ENCODE peak calls at places on chromosome 18, in seven cellular contexts. One of them, this sample, is unnamed. For H3K4me1, the result is how much of the 10 kb centered on the place peaks cover.

GRCh38 chr18:3595282-3596273 is 145.6 kb downstream of the TGIF1 start:
- DNase-seq in Panc1: peak
- DNase-seq in fibroblast of lung: peak
- DNase-seq in stomach: peak
- DNase-seq in IMR-90: peak
- DNase-seq in hepatocyte: peak
- DNase-seq in left ventricle myocardium inferior: no peak
- DNase-seq in this sample: no peak

GRCh38 chr18:57630759-57631660 is 9.4 kb upstream of the NARS1 start:
- DNase-seq in IMR-90: no peak
- DNase-seq in left ventricle myocardium inferior: no peak
- DNase-seq in stomach: no peak
- DNase-seq in fibroblast of lung: no peak
- DNase-seq in hepatocyte: no peak
- DNase-seq in Panc1: no peak
- DNase-seq in this sample: no peak

GRCh38 chr18:44537521-44537920 is 143.2 kb upstream of the SETBP1 start:
- DNase-seq in fibroblast of lung: peak
- DNase-seq in IMR-90: peak
- DNase-seq in left ventricle myocardium inferior: no peak
- DNase-seq in Panc1: no peak
- DNase-seq in hepatocyte: peak
- DNase-seq in stomach: no peak
- DNase-seq in this sample: no peak

GRCh38 chr18:78582898-78583738 is 396.5 kb upstream of the SALL3 start:
- DNase-seq in IMR-90: no peak
- DNase-seq in hepatocyte: no peak
- DNase-seq in Panc1: no peak
- DNase-seq in fibroblast of lung: no peak
- DNase-seq in left ventricle myocardium inferior: no peak
- DNase-seq in stomach: no peak
- DNase-seq in this sample: no peak

GRCh38 chr18:63309422-63309821 is 10.1 kb downstream of the BCL2 start:
- DNase-seq in hepatocyte: no peak
- DNase-seq in stomach: no peak
- DNase-seq in fibroblast of lung: no peak
- DNase-seq in IMR-90: no peak
- DNase-seq in Panc1: no peak
- DNase-seq in left ventricle myocardium inferior: no peak
- DNase-seq in this sample: no peak

GRCh38 chr18:13549879-13550231 is 176.5 kb downstream of the FAM210A start:
- DNase-seq in fibroblast of lung: no peak
- DNase-seq in Panc1: no peak
- DNase-seq in hepatocyte: no peak
- DNase-seq in IMR-90: no peak
- DNase-seq in stomach: no peak
- DNase-seq in left ventricle myocardium inferior: no peak
- DNase-seq in this sample: peak

GRCh38 chr18:50569930-50570329 is 10.0 kb downstream of the MAPK4 start:
- DNase-seq in IMR-90: no peak
- DNase-seq in left ventricle myocardium inferior: no peak
- DNase-seq in Panc1: no peak
- DNase-seq in hepatocyte: no peak
- DNase-seq in fibroblast of lung: no peak
- DNase-seq in stomach: no peak
- DNase-seq in this sample: no peak

GRCh38 chr18:40583671-40584070 is 1371.4 kb upstream of the PIK3C3 start:
- DNase-seq in fibroblast of lung: no peak
- DNase-seq in Panc1: no peak
- DNase-seq in stomach: no peak
- DNase-seq in hepatocyte: no peak
- DNase-seq in left ventricle myocardium inferior: no peak
- DNase-seq in IMR-90: no peak
- DNase-seq in this sample: no peak

GRCh38 chr18:46320928-46321855 is 217.0 kb downstream of the HAUS1 start:
- DNase-seq in left ventricle myocardium inferior: no peak
- DNase-seq in IMR-90: peak
- DNase-seq in hepatocyte: no peak
- DNase-seq in Panc1: no peak
- DNase-seq in fibroblast of lung: peak
- DNase-seq in stomach: no peak
- DNase-seq in this sample: no peak

GRCh38 chr18:63138469-63139340 is 180.9 kb downstream of the BCL2 start:
- DNase-seq in Panc1: no peak
- DNase-seq in fibroblast of lung: no peak
- DNase-seq in hepatocyte: no peak
- DNase-seq in left ventricle myocardium inferior: no peak
- DNase-seq in stomach: no peak
- DNase-seq in IMR-90: no peak
- DNase-seq in this sample: no peak

DNA sequence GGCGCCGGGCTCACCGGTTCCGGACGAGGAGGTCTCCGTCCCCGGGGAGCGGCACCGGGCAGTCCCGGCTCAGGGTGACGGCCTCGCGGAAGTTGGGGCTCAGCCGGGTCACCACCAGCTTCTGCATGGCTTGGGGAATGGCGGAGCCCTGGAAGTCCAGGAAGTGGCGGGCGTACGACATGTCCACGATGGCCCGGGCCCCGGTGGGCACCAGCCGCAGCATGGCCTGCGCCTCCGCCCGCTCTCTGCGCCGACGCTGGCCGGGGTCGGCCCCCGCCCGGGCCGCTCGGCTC is 157 bp downstream of the PTGR3 start:
- DNase-seq in IMR-90: no peak
- DNase-seq in fibroblast of lung: no peak
- DNase-seq in stomach: peak
- DNase-seq in hepatocyte: no peak
- DNase-seq in Panc1: no peak
- DNase-seq in left ventricle myocardium inferior: peak
- DNase-seq in this sample: no peak
- H3K4me1 ChIP-seq in IMR-90: under half
- H3K4me1 ChIP-seq in fibroblast of lung: under half
- H3K4me1 ChIP-seq in stomach: half or more
- H3K4me1 ChIP-seq in hepatocyte: under half
- H3K4me1 ChIP-seq in Panc1: half or more
- H3K4me1 ChIP-seq in left ventricle myocardium inferior: half or more
- H3K4me1 ChIP-seq in this sample: under half

GRCh38 chr18:61554946-61555361 is 221.7 kb downstream of the CDH20 start:
- DNase-seq in Panc1: no peak
- DNase-seq in left ventricle myocardium inferior: no peak
- DNase-seq in IMR-90: peak
- DNase-seq in stomach: no peak
- DNase-seq in hepatocyte: no peak
- DNase-seq in fibroblast of lung: no peak
- DNase-seq in this sample: no peak

GRCh38 chr18:61549889-61550288 is 216.7 kb downstream of the CDH20 start:
- DNase-seq in stomach: no peak
- DNase-seq in fibroblast of lung: no peak
- DNase-seq in IMR-90: no peak
- DNase-seq in Panc1: no peak
- DNase-seq in hepatocyte: no peak
- DNase-seq in left ventricle myocardium inferior: no peak
- DNase-seq in this sample: no peak

GRCh38 chr18:61549411-61549810 is 216.2 kb downstream of the CDH20 start:
- DNase-seq in left ventricle myocardium inferior: no peak
- DNase-seq in fibroblast of lung: no peak
- DNase-seq in stomach: no peak
- DNase-seq in hepatocyte: no peak
- DNase-seq in IMR-90: no peak
- DNase-seq in Panc1: no peak
- DNase-seq in this sample: no peak

GRCh38 chr18:61554117-61554776 is 221.0 kb downstream of the CDH20 start:
- DNase-seq in stomach: no peak
- DNase-seq in fibroblast of lung: no peak
- DNase-seq in hepatocyte: no peak
- DNase-seq in Panc1: no peak
- DNase-seq in left ventricle myocardium inferior: no peak
- DNase-seq in IMR-90: no peak
- DNase-seq in this sample: peak

DNA sequence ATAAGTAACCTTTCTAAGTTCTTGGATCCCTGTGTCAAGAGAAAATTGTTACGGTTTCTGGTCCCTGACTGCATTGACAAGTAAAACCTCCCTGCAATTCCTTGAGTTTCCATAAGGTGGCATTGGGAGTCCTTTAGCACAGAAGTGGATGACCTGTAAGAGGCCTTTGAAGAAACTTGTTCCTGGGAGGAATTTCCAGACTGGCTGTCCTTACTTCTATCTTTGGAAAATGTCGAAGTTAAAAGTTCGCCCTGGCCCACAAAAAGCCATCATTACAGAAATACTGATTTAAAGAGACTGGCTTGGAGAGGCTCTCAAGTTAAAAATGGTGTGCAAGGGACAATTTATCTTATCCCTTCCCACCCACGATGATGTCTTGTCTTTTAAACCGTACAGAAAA is 218.4 kb downstream of the CDH20 start:
- DNase-seq in stomach: no peak
- DNase-seq in hepatocyte: peak
- DNase-seq in fibroblast of lung: peak
- DNase-seq in IMR-90: peak
- DNase-seq in left ventricle myocardium inferior: no peak
- DNase-seq in Panc1: peak
- DNase-seq in this sample: peak
- TF ChIP-seq CTCF in stomach: peak
- TF ChIP-seq CTCF in hepatocyte: peak
- TF ChIP-seq CTCF in fibroblast of lung: peak
- TF ChIP-seq CTCF in IMR-90: peak
- TF ChIP-seq CTCF in left ventricle myocardium inferior: peak
- TF ChIP-seq CTCF in Panc1: peak
- TF ChIP-seq CTCF in this sample: peak

DNA sequence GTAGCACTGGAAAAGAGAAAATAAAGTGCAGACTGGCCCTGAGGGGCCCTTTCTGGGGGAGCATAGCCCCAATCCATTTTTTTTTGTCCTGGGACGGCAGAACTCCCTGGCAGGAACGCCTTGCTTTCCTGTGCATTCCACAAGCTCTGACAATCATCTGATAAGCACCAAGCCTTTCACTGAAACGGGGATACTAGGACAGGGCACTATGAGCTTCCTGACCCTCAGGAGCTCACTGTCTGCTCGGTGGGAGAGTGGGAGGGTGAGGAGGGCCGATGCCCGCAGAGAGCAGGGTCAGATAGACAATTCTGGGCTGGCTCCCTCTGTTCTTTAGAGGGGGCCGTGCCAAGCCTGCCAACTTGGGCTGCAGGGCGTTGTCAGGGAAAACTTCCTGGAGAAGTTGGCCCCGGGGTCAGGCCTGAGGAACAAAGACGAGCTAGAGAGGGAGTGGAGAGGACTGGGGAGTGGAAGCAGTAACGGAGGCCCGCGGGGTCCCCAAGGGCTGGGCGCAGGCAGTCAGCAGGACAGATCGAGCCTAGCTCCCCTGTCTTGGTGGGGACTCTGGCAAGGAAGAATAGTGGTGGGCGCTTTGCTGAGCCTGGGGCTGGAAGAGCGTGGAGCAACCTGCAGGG is 82.0 kb downstream of the CTAGE1 start:
- DNase-seq in left ventricle myocardium inferior: no peak
- DNase-seq in stomach: peak
- DNase-seq in hepatocyte: no peak
- DNase-seq in IMR-90: no peak
- DNase-seq in Panc1: no peak
- DNase-seq in fibroblast of lung: no peak
- DNase-seq in this sample: no peak
- H3K4me1 ChIP-seq in left ventricle myocardium inferior: under half
- H3K4me1 ChIP-seq in stomach: under half
- H3K4me1 ChIP-seq in hepatocyte: under half
- H3K4me1 ChIP-seq in IMR-90: under half
- H3K4me1 ChIP-seq in Panc1: under half
- H3K4me1 ChIP-seq in fibroblast of lung: under half
- H3K4me1 ChIP-seq in this sample: under half

DNA sequence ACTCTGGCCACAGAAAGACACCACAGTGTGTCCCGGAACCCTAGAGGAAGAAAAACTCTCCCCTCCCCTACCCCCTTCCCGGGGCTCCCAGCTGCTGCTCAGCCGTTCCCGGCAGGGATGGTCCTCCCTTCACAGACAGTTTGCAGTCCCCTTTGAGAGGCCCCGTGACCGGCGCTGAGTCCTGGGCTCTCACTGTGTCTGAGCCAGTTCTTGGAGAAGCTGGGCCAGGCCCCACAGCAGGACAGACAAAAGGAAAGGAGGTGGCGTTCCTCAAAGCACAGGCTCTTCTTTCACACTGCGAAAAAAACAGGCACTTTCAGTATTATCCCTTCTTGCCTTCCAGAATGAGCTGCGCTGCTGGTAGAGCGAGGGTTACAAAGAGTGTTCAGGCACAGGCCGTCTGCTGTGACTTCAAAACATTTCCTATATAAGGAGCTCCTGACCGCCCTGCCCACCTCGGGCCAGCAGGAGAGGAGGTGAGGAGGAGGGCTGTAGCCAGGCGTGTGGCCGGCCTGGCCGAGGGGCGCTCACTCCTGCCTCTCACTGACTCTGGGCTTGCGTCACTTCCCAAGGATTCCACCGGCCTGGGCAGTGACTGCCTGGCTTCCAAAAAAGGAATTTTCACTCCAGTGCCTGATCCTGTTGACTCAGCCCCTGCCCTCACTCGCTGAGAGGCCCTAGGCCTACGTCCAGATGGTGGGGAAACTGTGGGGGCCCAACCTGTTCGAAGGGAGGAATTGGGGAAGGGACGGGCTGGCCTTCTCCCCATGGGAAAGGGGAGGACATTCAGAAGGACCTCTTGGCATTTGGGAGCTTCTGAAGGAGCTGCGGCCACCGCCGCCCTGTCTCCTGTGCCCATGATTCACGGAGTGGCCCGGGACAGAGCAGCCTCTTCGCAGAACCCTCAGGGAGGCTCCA is 24.9 kb downstream of the CIDEA start:
- DNase-seq in stomach: peak
- DNase-seq in IMR-90: peak
- DNase-seq in fibroblast of lung: peak
- DNase-seq in Panc1: no peak
- DNase-seq in left ventricle myocardium inferior: peak
- DNase-seq in hepatocyte: peak
- DNase-seq in this sample: peak
- TF ChIP-seq CTCF in stomach: no peak
- TF ChIP-seq CTCF in IMR-90: peak
- TF ChIP-seq CTCF in fibroblast of lung: no peak
- TF ChIP-seq CTCF in Panc1: no peak
- TF ChIP-seq CTCF in left ventricle myocardium inferior: peak
- TF ChIP-seq CTCF in hepatocyte: no peak
- TF ChIP-seq CTCF in this sample: peak

This sample was measured in testis.